ENCODE peak calls at places on chromosomes 16 and 17, in six cellular contexts. R is sciatic nerve; G is Caco-2; A is hypothalamus; Y is HT1080; X is stimulated activated CD8-positive, alpha-beta memory T cell treated with anti-CD3 and anti-CD28 coated beads, Interleukin-15, amount 100 ng/mL, for 48 hours. L is an unnamed sample.

GRCh38 chr17:68390888-68391545 is 66.3 kb downstream of the WIPI1 start:
- DNase-seq in R (no peak), G (no peak), A (no peak), Y (no peak), X (no peak), L (peak; percentile 50)

GRCh38 chr17:50206604-50207293 is 5.3 kb upstream of the COL1A1 start:
- DNase-seq in R (peak; percentile 82), G (no peak), A (no peak), Y (no peak), X (no peak), L (no peak)

GRCh38 chr17:43367588-43368242 is 31.1 kb upstream of the ARL4D start:
- DNase-seq in R (no peak), G (peak; percentile 79), A (no peak), Y (peak; percentile 95), X (peak; percentile 27), L (peak; percentile 73)

GRCh38 chr16:85616608-85617311 is 3.6 kb downstream of the GSE1 start:
- DNase-seq in R (no peak), G (no peak), A (no peak), Y (no peak), X (no peak), L (no peak)

GRCh38 chr16:20774703-20775362 is 11.0 kb downstream of the ACSM3 start:
- DNase-seq in R (peak; percentile 62), G (peak; percentile 75), A (no peak), Y (peak; percentile 80), X (peak; percentile 40), L (peak; percentile 82)

GRCh38 chr16:88303890-88304819 is 78.6 kb upstream of the ZNF469 start:
- DNase-seq in R (no peak), G (peak; percentile 78), A (no peak), Y (peak; percentile 60), X (no peak), L (peak; percentile 49)

GRCh38 chr17:1197781-1198490 is 18.2 kb upstream of the ABR start:
- DNase-seq in R (peak; percentile 90), G (no peak), A (peak; percentile 32), Y (no peak), X (peak; percentile 65), L (no peak)

GRCh38 chr17:18139949-18140348 is 31.4 kb downstream of the MYO15A start:
- DNase-seq in R (no peak), G (peak; percentile 26), A (no peak), Y (no peak), X (no peak), L (no peak)

GRCh38 chr17:4998027-4998665 is 396 bp downstream of the KIF1C start:
- DNase-seq in R (peak; percentile 73), G (peak; percentile 38), A (no peak), Y (no peak), X (no peak), L (no peak)

GRCh38 chr16:1791943-1792812 is 1.3 kb downstream of the IGFALS start:
- DNase-seq in R (peak; percentile 58), G (no peak), A (no peak), Y (no peak), X (no peak), L (no peak)

GRCh38 chr16:56625140-56625942 is at the start of gene MT1E:
- DNase-seq in R (peak; percentile 74), G (no peak), A (no peak), Y (peak; percentile 76), X (peak; percentile 76), L (peak; percentile 50)

GRCh38 chr16:88502776-88503280 is 49.7 kb downstream of the ZFPM1 start:
- DNase-seq in R (no peak), G (no peak), A (no peak), Y (no peak), X (no peak), L (no peak)

GRCh38 chr16:80583466-80583865 is 42.7 kb downstream of the DYNLRB2 start:
- DNase-seq in R (no peak), G (no peak), A (no peak), Y (peak; percentile 92), X (peak; percentile 61), L (peak; percentile 69)

GRCh38 chr16:86622700-86623615 is 44.6 kb downstream of the FOXL1 start:
- DNase-seq in R (peak; percentile 37), G (no peak), A (no peak), Y (no peak), X (no peak), L (no peak)

GRCh38 chr16:29926675-29927522 is 873 bp upstream of the KCTD13 start:
- DNase-seq in R (no peak), G (peak; percentile 37), A (no peak), Y (no peak), X (no peak), L (peak; percentile 18)

GRCh38 chr17:34146440-34147043 is 108.5 kb upstream of the CCL2 start:
- DNase-seq in R (no peak), G (peak; percentile 86), A (no peak), Y (peak; percentile 23), X (peak; percentile 24), L (peak; percentile 31)

GRCh38 chr17:42979511-42980273 is at the start of gene PTGES3L:
- DNase-seq in R (no peak), G (peak; percentile 64), A (no peak), Y (peak; percentile 57), X (peak; percentile 18), L (no peak)

GRCh38 chr17:76567634-76568432 is 17.8 kb downstream of the ST6GALNAC2 start:
- DNase-seq in R (no peak), G (no peak), A (no peak), Y (no peak), X (no peak), L (no peak)

GRCh38 chr16:86091976-86092375 is 193.0 kb downstream of the IRF8 start:
- DNase-seq in R (no peak), G (no peak), A (no peak), Y (no peak), X (no peak), L (no peak)

GRCh38 chr16:57304169-57305061 is 19.9 kb upstream of the PLLP start:
- DNase-seq in R (peak; percentile 50), G (peak; percentile 95), A (no peak), Y (peak; percentile 27), X (no peak), L (peak; percentile 41)

GRCh38 chr17:42408076-42408475 is 15.0 kb downstream of the CAVIN1 start:
- DNase-seq in R (peak; percentile 81), G (no peak), A (no peak), Y (no peak), X (no peak), L (no peak)

GRCh38 chr17:1050246-1050995 is 53.5 kb downstream of the TIMM22 start:
- DNase-seq in R (no peak), G (no peak), A (no peak), Y (no peak), X (no peak), L (no peak)

GRCh38 chr17:3890893-3891219 is 2.0 kb downstream of the CAMKK1 start:
- DNase-seq in R (no peak), G (no peak), A (no peak), Y (no peak), X (no peak), L (no peak)

GRCh38 chr16:26795184-26795583 is 271.5 kb upstream of the C16orf82 start:
- DNase-seq in R (no peak), G (peak; percentile 1), A (no peak), Y (peak; percentile 25), X (no peak), L (no peak)

GRCh38 chr17:55144518-55144917 is 120.2 kb upstream of the HLF start:
- DNase-seq in R (no peak), G (no peak), A (no peak), Y (no peak), X (no peak), L (no peak)

GRCh38 chr17:38369124-38369886 is 17.7 kb downstream of the SOCS7 start:
- DNase-seq in R (no peak), G (no peak), A (no peak), Y (no peak), X (no peak), L (no peak)

L was measured in bronchial epithelial cell.